ENCODE peak calls at places on chromosome 17, in eight cellular contexts. T, P, G, V, B, E, I and L are unnamed samples.

GRCh38 chr17:27378482-27379200 is 77.6 kb upstream of the KSR1 start:
- DNase-seq in P (no peak), E (no peak), B (no peak), T (no peak), G (no peak), V (no peak), I (peak; percentile 41), L (peak; percentile 29)

GRCh38 chr17:72432143-72432604 is 311.4 kb downstream of the SOX9 start:
- DNase-seq in I (no peak), E (no peak), B (no peak), V (no peak), T (no peak), P (no peak), G (no peak), L (no peak)

GRCh38 chr17:8176197-8176940 is at the start of gene TMEM107:
- DNase-seq in G (peak; percentile 97), B (peak; percentile 80), T (peak; percentile 84), E (peak; percentile 89), V (peak; percentile 71), I (peak; percentile 75), P (peak; percentile 92), L (peak; percentile 57)

GRCh38 chr17:29027521-29027920 is 15.4 kb upstream of the PIPOX start:
- DNase-seq in I (no peak), E (no peak), B (no peak), P (no peak), V (no peak), G (no peak), T (no peak), L (no peak)

GRCh38 chr17:10631701-10632100 is 25.4 kb downstream of the MYH3 start:
- DNase-seq in B (no peak), I (no peak), G (peak; percentile 64), T (no peak), V (no peak), E (no peak), P (no peak), L (no peak)

GRCh38 chr17:47315451-47316266 is 8.1 kb upstream of the EFCAB13 start:
- DNase-seq in G (no peak), E (no peak), V (peak; percentile 85), I (peak; percentile 86), P (no peak), T (peak; percentile 12), B (no peak), L (peak; percentile 85)

GRCh38 chr17:53344778-53345177 is 477.9 kb upstream of the KIF2B start:
- DNase-seq in I (no peak), T (no peak), B (no peak), V (no peak), P (no peak), G (no peak), E (no peak), L (no peak)

GRCh38 chr17:57404073-57404472 is 147.8 kb downstream of the MSI2 start:
- DNase-seq in G (no peak), T (no peak), I (no peak), V (no peak), E (no peak), B (no peak), P (no peak), L (no peak)

GRCh38 chr17:10802487-10803284 is 1.2 kb downstream of the TMEM238L start:
- DNase-seq in P (no peak), I (no peak), B (no peak), V (no peak), E (no peak), T (no peak), G (no peak), L (no peak)

GRCh38 chr17:81492202-81492601 is 20.4 kb downstream of the ACTG1 start:
- DNase-seq in T (no peak), E (no peak), V (no peak), I (no peak), G (no peak), B (no peak), P (no peak), L (no peak)

GRCh38 chr17:10754109-10754508 is 24.3 kb upstream of the TMEM220 start:
- DNase-seq in I (no peak), G (no peak), E (no peak), T (no peak), V (peak; percentile 6), B (no peak), P (no peak), L (no peak)

GRCh38 chr17:82019905-82020873 is 2.5 kb downstream of the CENPX start:
- DNase-seq in B (peak; percentile 48), P (no peak), E (peak; percentile 51), G (peak; percentile 92), I (peak; percentile 15), V (no peak), T (peak; percentile 48), L (no peak)

GRCh38 chr17:8846768-8847211 is 20.7 kb downstream of the PIK3R6 start:
- DNase-seq in P (no peak), I (peak; percentile 56), V (peak; percentile 64), B (no peak), G (no peak), T (no peak), E (no peak), L (peak; percentile 52)

GRCh38 chr17:28174352-28175046 is 132.0 kb downstream of the NLK start:
- DNase-seq in B (peak; percentile 2), G (no peak), I (peak; percentile 10), E (no peak), P (no peak), T (no peak), V (no peak), L (no peak)

GRCh38 chr17:55549140-55549539 is 37.9 kb upstream of the SMIM36 start:
- DNase-seq in T (no peak), E (no peak), V (peak; percentile 10), I (no peak), P (no peak), G (no peak), B (no peak), L (no peak)

GRCh38 chr17:76700627-76701470 is 9.9 kb downstream of the MXRA7 start:
- DNase-seq in E (peak; percentile 76), T (no peak), P (no peak), I (peak; percentile 94), V (peak; percentile 86), G (no peak), B (no peak), L (peak; percentile 91)

GRCh38 chr17:78257810-78258322 is 26.4 kb downstream of the TMEM235 start:
- DNase-seq in V (peak; percentile 9), P (no peak), I (no peak), E (peak; percentile 46), G (peak; percentile 91), T (no peak), B (no peak), L (peak; percentile 12)

GRCh38 chr17:7841309-7841621 is 7.2 kb downstream of the KDM6B start:
- DNase-seq in T (no peak), P (no peak), V (no peak), B (no peak), E (no peak), I (no peak), G (no peak), L (no peak)

GRCh38 chr17:82493517-82493840 is 26.1 kb upstream of the FOXK2 start:
- DNase-seq in P (no peak), V (no peak), I (peak; percentile 15), G (no peak), T (no peak), E (no peak), B (no peak), L (no peak)

DNA sequence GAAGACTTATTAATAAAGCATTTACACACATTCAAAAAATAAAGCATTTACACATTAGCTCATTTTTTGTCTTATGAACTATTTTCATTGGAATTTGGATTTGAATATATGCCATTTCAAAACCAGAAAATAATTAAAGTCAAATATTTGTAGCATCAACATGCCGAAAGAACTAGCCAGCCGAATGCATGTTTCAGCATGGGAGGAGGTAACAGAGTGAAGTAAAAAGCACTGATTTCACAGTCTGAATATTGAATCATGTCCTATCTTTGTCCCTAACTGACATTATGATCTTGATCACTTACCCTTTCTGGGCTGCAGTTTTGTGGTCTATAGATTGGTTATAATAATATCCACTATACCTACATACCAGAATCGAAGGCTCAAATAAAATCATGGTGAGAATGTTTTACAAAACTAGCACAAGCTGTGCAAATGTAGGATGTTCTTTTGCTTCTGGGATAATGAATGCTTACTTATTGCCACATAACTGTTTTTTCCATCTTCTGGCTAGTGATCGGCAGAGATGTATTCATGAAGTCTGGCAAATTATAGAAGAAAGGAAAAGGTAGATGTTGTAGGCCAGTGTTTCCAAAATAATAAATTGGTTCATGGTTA is 84.7 kb downstream of the TUBD1 start:
- DNase-seq in G (no peak), P (no peak), I (peak; percentile 57), V (no peak), B (no peak), T (no peak), E (no peak), L (peak; percentile 44)
- H3K27ac ChIP-seq in G (peak overlapping the region; percentile 37), P (peak overlapping the region; percentile 78), I (peak overlapping the region; percentile 68), V (no peak overlapping the region), B (no peak overlapping the region), T (no peak overlapping the region), E (peak overlapping the region; percentile 18), L (no peak overlapping the region)

DNA sequence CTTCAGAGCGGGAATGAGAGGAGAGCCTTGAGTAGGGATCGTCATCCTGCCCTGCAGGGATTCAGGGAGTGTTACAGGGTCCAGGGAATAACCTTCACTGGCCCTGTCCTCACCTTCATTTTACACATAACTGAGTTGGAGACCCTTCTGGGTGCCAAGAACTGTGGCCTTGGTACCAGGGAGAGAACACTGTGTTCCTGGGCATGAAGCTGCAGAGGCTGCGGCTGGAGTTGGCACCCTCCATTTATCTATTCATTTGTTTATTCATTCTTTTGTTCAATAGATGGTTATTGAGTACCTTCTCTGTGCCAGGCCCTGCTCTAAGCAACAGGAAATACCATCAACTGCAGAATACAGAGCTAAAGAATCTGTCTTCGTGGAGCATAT is 6.7 kb downstream of the ABCC3 start:
- DNase-seq in V (no peak), P (no peak), B (no peak), I (no peak), T (no peak), E (no peak), G (no peak), L (no peak)
- H3K27ac ChIP-seq in V (no peak overlapping the region), P (peak overlapping the region; percentile 62), B (no peak overlapping the region), I (no peak overlapping the region), T (no peak overlapping the region), E (no peak overlapping the region), G (peak overlapping the region; percentile 65), L (no peak overlapping the region)

GRCh38 chr17:43011728-43012472 is 5.3 kb downstream of the IFI35 start:
- DNase-seq in G (no peak), P (no peak), B (no peak), I (no peak), T (no peak), V (no peak), E (no peak), L (no peak)
- H3K27ac ChIP-seq in G (peak overlapping the region; percentile 8), P (peak overlapping the region; percentile 72), B (no peak overlapping the region), I (no peak overlapping the region), T (no peak overlapping the region), V (no peak overlapping the region), E (peak overlapping the region; percentile 86), L (no peak overlapping the region)

DNA sequence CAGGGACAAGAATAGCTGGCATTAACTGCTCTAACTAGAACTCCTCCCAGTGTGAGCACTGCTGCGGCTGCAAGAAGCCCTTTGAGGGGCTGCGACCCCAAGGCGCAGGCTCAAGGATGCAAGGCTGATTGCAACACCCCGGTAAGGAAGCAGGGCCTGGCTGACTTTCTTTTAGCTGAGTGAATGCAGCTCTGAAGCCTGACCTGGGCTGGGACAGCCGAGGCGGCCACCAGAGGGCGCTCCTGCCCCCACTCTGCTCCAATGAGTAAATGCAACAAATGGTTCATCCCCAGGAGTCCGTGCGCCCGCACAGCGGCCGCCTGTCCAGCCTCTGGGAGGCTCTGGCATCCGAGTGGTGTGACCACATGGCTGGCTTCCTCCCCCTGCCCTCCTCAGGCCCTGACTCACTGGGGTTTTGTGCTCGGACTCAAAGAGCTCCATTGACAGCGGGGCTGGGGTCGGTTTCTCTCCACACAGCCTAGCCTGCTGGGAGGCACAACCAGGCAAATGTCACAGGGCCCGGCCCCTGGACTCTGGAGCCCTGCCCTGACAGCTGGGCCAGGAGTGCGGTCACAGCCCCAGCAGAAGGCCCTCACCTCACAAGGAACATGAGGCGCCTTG is at the start of gene SMIM5:
- DNase-seq in T (peak; percentile 68), E (peak; percentile 87), P (peak; percentile 91), G (peak; percentile 95), I (peak; percentile 84), V (peak; percentile 86), B (peak; percentile 73), L (peak; percentile 75)
- H3K27ac ChIP-seq in T (no peak within 1 kb of the TSS), E (peak within 1 kb of the TSS; percentile 92), P (peak within 1 kb of the TSS; percentile 79), G (peak within 1 kb of the TSS; percentile 73), I (peak within 1 kb of the TSS; percentile 73), V (peak within 1 kb of the TSS; percentile 45), B (no peak within 1 kb of the TSS), L (peak within 1 kb of the TSS; percentile 55)